ENCODE peak calls at places on chromosomes 1 and 21, in four cellular contexts. One of them, this sample, is unnamed.

GRCh38 chr1:1306661-1307260 is 969 bp downstream of the ACAP3 start:
- DNase-seq in NCI-H2171 treated with DMSO at 0.1 percent for 48 hours: peak
- DNase-seq in OCI-M1: no peak
- DNase-seq in spleen: no peak
- DNase-seq in this sample: no peak

GRCh38 chr1:241837901-241838300 is 10.1 kb upstream of the EXO1 start:
- DNase-seq in spleen: no peak
- DNase-seq in OCI-M1: no peak
- DNase-seq in NCI-H2171 treated with DMSO at 0.1 percent for 48 hours: no peak
- DNase-seq in this sample: no peak

GRCh38 chr1:180981596-180982387 is 40.9 kb downstream of the STX6 start:
- DNase-seq in NCI-H2171 treated with DMSO at 0.1 percent for 48 hours: no peak
- DNase-seq in spleen: no peak
- DNase-seq in OCI-M1: no peak
- DNase-seq in this sample: peak

GRCh38 chr21:39110431-39110830 is 72.8 kb downstream of the PSMG1 start:
- DNase-seq in spleen: no peak
- DNase-seq in OCI-M1: no peak
- DNase-seq in NCI-H2171 treated with DMSO at 0.1 percent for 48 hours: no peak
- DNase-seq in this sample: no peak

GRCh38 chr1:118984086-118984989 is 3.8 kb downstream of the TBX15 start:
- DNase-seq in OCI-M1: no peak
- DNase-seq in spleen: no peak
- DNase-seq in NCI-H2171 treated with DMSO at 0.1 percent for 48 hours: no peak
- DNase-seq in this sample: no peak

GRCh38 chr1:22048351-22049192 is 3.9 kb upstream of the CDC42 start:
- DNase-seq in spleen: no peak
- DNase-seq in OCI-M1: peak
- DNase-seq in NCI-H2171 treated with DMSO at 0.1 percent for 48 hours: no peak
- DNase-seq in this sample: no peak

GRCh38 chr1:5142389-5142788 is 488.0 kb downstream of the AJAP1 start:
- DNase-seq in OCI-M1: no peak
- DNase-seq in spleen: no peak
- DNase-seq in NCI-H2171 treated with DMSO at 0.1 percent for 48 hours: no peak
- DNase-seq in this sample: no peak

GRCh38 chr21:43315244-43316137 is 111.4 kb downstream of the SIK1 start:
- DNase-seq in NCI-H2171 treated with DMSO at 0.1 percent for 48 hours: no peak
- DNase-seq in OCI-M1: no peak
- DNase-seq in spleen: no peak
- DNase-seq in this sample: peak

GRCh38 chr1:185533596-185533995 is 200.6 kb upstream of the HMCN1 start:
- DNase-seq in spleen: no peak
- DNase-seq in OCI-M1: no peak
- DNase-seq in NCI-H2171 treated with DMSO at 0.1 percent for 48 hours: no peak
- DNase-seq in this sample: no peak

GRCh38 chr1:29708381-29708780 is 472.1 kb downstream of the PTPRU start:
- DNase-seq in OCI-M1: no peak
- DNase-seq in spleen: no peak
- DNase-seq in NCI-H2171 treated with DMSO at 0.1 percent for 48 hours: peak
- DNase-seq in this sample: no peak

GRCh38 chr1:14866841-14867626 is 268.5 kb downstream of the KAZN start:
- DNase-seq in NCI-H2171 treated with DMSO at 0.1 percent for 48 hours: no peak
- DNase-seq in OCI-M1: no peak
- DNase-seq in spleen: no peak
- DNase-seq in this sample: no peak

GRCh38 chr1:226381226-226381998 is 26.5 kb downstream of the PARP1 start:
- DNase-seq in OCI-M1: no peak
- DNase-seq in NCI-H2171 treated with DMSO at 0.1 percent for 48 hours: no peak
- DNase-seq in spleen: no peak
- DNase-seq in this sample: no peak

GRCh38 chr1:21251773-21252471 is 38.3 kb downstream of the ECE1 start:
- DNase-seq in NCI-H2171 treated with DMSO at 0.1 percent for 48 hours: no peak
- DNase-seq in spleen: no peak
- DNase-seq in OCI-M1: no peak
- DNase-seq in this sample: no peak

GRCh38 chr1:173995475-173995874 is 26.7 kb downstream of the RC3H1 start:
- DNase-seq in OCI-M1: no peak
- DNase-seq in spleen: no peak
- DNase-seq in NCI-H2171 treated with DMSO at 0.1 percent for 48 hours: no peak
- DNase-seq in this sample: no peak

GRCh38 chr21:16192900-16193299 is 463.1 kb downstream of the USP25 start:
- DNase-seq in spleen: no peak
- DNase-seq in OCI-M1: peak
- DNase-seq in NCI-H2171 treated with DMSO at 0.1 percent for 48 hours: no peak
- DNase-seq in this sample: no peak

GRCh38 chr1:202374077-202374476 is 25.6 kb downstream of the PPP1R12B start:
- DNase-seq in spleen: no peak
- DNase-seq in NCI-H2171 treated with DMSO at 0.1 percent for 48 hours: peak
- DNase-seq in OCI-M1: no peak
- DNase-seq in this sample: no peak

GRCh38 chr1:205172729-205173366 is 38.7 kb downstream of the DSTYK start:
- DNase-seq in spleen: no peak
- DNase-seq in OCI-M1: peak
- DNase-seq in NCI-H2171 treated with DMSO at 0.1 percent for 48 hours: no peak
- DNase-seq in this sample: no peak

GRCh38 chr1:3480369-3480719 is 25.9 kb downstream of the ARHGEF16 start:
- DNase-seq in NCI-H2171 treated with DMSO at 0.1 percent for 48 hours: no peak
- DNase-seq in spleen: no peak
- DNase-seq in OCI-M1: no peak
- DNase-seq in this sample: no peak

GRCh38 chr21:34878501-34878900 is 170.6 kb downstream of the RUNX1 start:
- DNase-seq in NCI-H2171 treated with DMSO at 0.1 percent for 48 hours: no peak
- DNase-seq in spleen: no peak
- DNase-seq in OCI-M1: no peak
- DNase-seq in this sample: no peak

This sample was measured in activated T-cell treated with anti-CD3 and anti-CD28 coated beads for 1 hour.